ENCODE peak calls at places on chromosomes 6 and 20, in five cellular contexts. K, I, A, D and F are unnamed samples.

GRCh38 chr6:108711094-108711493 is 137.1 kb upstream of the ARMC2 start:
- DNase-seq in I (no peak), K (no peak), D (no peak), A (no peak), F (no peak)

GRCh38 chr6:31143148-31143547 is 4.3 kb upstream of the PSORS1C2 start:
- DNase-seq in D (no peak), A (no peak), I (no peak), K (peak), F (no peak)

GRCh38 chr6:14660767-14661166 is 543.2 kb downstream of the CD83 start:
- DNase-seq in I (no peak), K (no peak), A (no peak), D (no peak), F (no peak)

GRCh38 chr20:46315311-46315710 is 7.0 kb upstream of the CDH22 start:
- DNase-seq in I (no peak), K (no peak), A (no peak), D (no peak), F (no peak)

GRCh38 chr6:10330515-10330914 is 84.4 kb downstream of the TFAP2A start:
- DNase-seq in K (no peak), D (no peak), A (no peak), I (no peak), F (no peak)

GRCh38 chr6:130373992-130374391 is 8.2 kb downstream of the TMEM200A start:
- DNase-seq in K (no peak), I (no peak), A (no peak), D (no peak), F (no peak)

GRCh38 chr6:82017316-82017715 is 230.2 kb downstream of the IBTK start:
- DNase-seq in D (no peak), K (no peak), I (no peak), A (no peak), F (no peak)

GRCh38 chr20:48789781-48790544 is 37.8 kb downstream of the PREX1 start:
- DNase-seq in K (no peak), I (no peak), D (peak), A (no peak), F (no peak)

GRCh38 chr6:24205020-24205492 is 79.0 kb downstream of the NRSN1 start:
- DNase-seq in K (no peak), D (no peak), I (peak), A (no peak), F (no peak)

GRCh38 chr6:41504526-41505021 is 41.6 kb upstream of the FOXP4 start:
- DNase-seq in A (no peak), I (no peak), D (no peak), K (no peak), F (no peak)

GRCh38 chr20:62415354-62416111 is 8.4 kb upstream of the CABLES2 start:
- DNase-seq in I (no peak), A (no peak), K (no peak), D (no peak), F (no peak)

GRCh38 chr20:53606364-53606985 is 12.8 kb upstream of the ZNF217 start:
- DNase-seq in K (peak), I (no peak), A (no peak), D (no peak), F (no peak)

GRCh38 chr20:58875541-58876134 is 23.1 kb downstream of the GNAS start:
- DNase-seq in I (no peak), D (no peak), K (no peak), A (no peak), F (no peak)

GRCh38 chr6:50791900-50792508 is 26.7 kb upstream of the TFAP2B start:
- DNase-seq in I (peak), K (no peak), D (no peak), A (no peak), F (no peak)

GRCh38 chr20:50242863-50243609 is 52.4 kb downstream of the CEBPB start:
- DNase-seq in K (peak), A (no peak), D (no peak), I (peak), F (peak)

GRCh38 chr20:41173791-41174341 is 36.5 kb downstream of the PLCG1 start:
- DNase-seq in I (no peak), K (peak), D (no peak), A (no peak), F (no peak)

GRCh38 chr6:81937296-81937937 is 184.9 kb upstream of the TENT5A start:
- DNase-seq in A (no peak), K (no peak), I (no peak), D (no peak), F (no peak)